ENCODE peak calls at places on chromosomes 12 and 14, in six cellular contexts. L is psoas muscle, Y is fibroblast of lung, F is H1, K is astrocyte of the spinal cord, G is RWPE1. T is an unnamed sample.

GRCh38 chr12:71636704-71637115 is 26.9 kb downstream of the ZFC3H1 start:
- DNase-seq in L (no peak), K (peak), F (no peak), Y (peak), G (peak), T (peak)

GRCh38 chr12:49664591-49665146 is 41.3 kb downstream of the PRPF40B start:
- DNase-seq in G (no peak), K (no peak), Y (no peak), F (no peak), L (no peak), T (peak)

GRCh38 chr14:90700928-90701776 is 115.1 kb downstream of the TTC7B start:
- DNase-seq in Y (no peak), G (no peak), L (peak), F (no peak), K (no peak), T (no peak)

GRCh38 chr14:53668861-53669260 is 287.8 kb downstream of the BMP4 start:
- DNase-seq in Y (peak), K (peak), F (no peak), L (no peak), G (no peak), T (no peak)

GRCh38 chr12:121166356-121166755 is 33.7 kb downstream of the P2RX7 start:
- DNase-seq in G (no peak), F (no peak), K (no peak), L (no peak), Y (peak), T (no peak)

GRCh38 chr12:110640275-110641025 is 26.5 kb downstream of the TCTN1 start:
- DNase-seq in K (no peak), L (peak), Y (no peak), G (no peak), F (no peak), T (no peak)

GRCh38 chr14:99475179-99475578 is 5.5 kb downstream of the SETD3 start:
- DNase-seq in Y (peak), K (peak), G (no peak), F (no peak), L (no peak), T (no peak)

GRCh38 chr14:65469903-65470302 is 57.4 kb downstream of the FUT8 start:
- DNase-seq in K (no peak), F (no peak), Y (no peak), L (no peak), G (no peak), T (no peak)

GRCh38 chr12:101875112-101875961 is 2.0 kb upstream of the DRAM1 start:
- DNase-seq in K (peak), Y (peak), L (no peak), G (no peak), F (no peak), T (no peak)

GRCh38 chr12:69701821-69702220 is 2.7 kb upstream of the BEST3 start:
- DNase-seq in Y (no peak), F (no peak), L (no peak), K (no peak), G (no peak), T (no peak)

GRCh38 chr12:114850853-114851252 is 166.9 kb upstream of the TBX3 start:
- DNase-seq in G (no peak), L (no peak), K (no peak), F (no peak), Y (no peak), T (no peak)

GRCh38 chr12:14828896-14829295 is 14.4 kb downstream of the ART4 start:
- DNase-seq in F (no peak), K (peak), L (no peak), G (peak), Y (no peak), T (peak)

GRCh38 chr14:24013654-24014514 is 25.2 kb downstream of the DHRS4L2 start:
- DNase-seq in G (peak), Y (peak), F (no peak), K (peak), L (no peak), T (peak)

GRCh38 chr12:79187032-79187431 is 322.5 kb downstream of the SYT1 start:
- DNase-seq in K (no peak), F (no peak), Y (no peak), L (no peak), G (no peak), T (no peak)

GRCh38 chr14:75978249-75978731 is 3.5 kb downstream of the TGFB3 start:
- DNase-seq in L (no peak), F (no peak), K (no peak), Y (no peak), G (no peak), T (no peak)

GRCh38 chr14:103679351-103679750 is 35.9 kb downstream of the XRCC3 start:
- DNase-seq in Y (no peak), L (peak), G (no peak), K (peak), F (no peak), T (peak)

GRCh38 chr14:68497016-68497415 is 295.9 kb downstream of the ZFP36L1 start:
- DNase-seq in G (no peak), L (no peak), K (no peak), F (no peak), Y (peak), T (no peak)

GRCh38 chr12:80979821-80980220 is 42.1 kb upstream of the LIN7A start:
- DNase-seq in G (no peak), Y (no peak), F (no peak), L (no peak), K (no peak), T (no peak)

GRCh38 chr14:35378638-35379568 is 25.6 kb downstream of the NFKBIA start:
- DNase-seq in K (no peak), G (no peak), L (peak), F (no peak), Y (peak), T (no peak)

GRCh38 chr12:75706786-75707605 is 195.6 kb upstream of the KRR1 start:
- DNase-seq in L (no peak), Y (peak), F (no peak), G (no peak), K (peak), T (no peak)

GRCh38 chr12:122021822-122022392 is at the start of gene BCL7A:
- DNase-seq in F (no peak), K (peak), Y (peak), L (peak), G (peak), T (peak)

GRCh38 chr14:83300454-83301064 is 1766.9 kb upstream of the SEL1L start:
- DNase-seq in F (no peak), K (peak), Y (peak), L (no peak), G (peak), T (peak)

GRCh38 chr12:83404521-83404920 is 717.8 kb downstream of the TMTC2 start:
- DNase-seq in Y (peak), K (no peak), F (no peak), L (no peak), G (no peak), T (no peak)

GRCh38 chr12:15154108-15154507 is 67.1 kb downstream of the RERG start:
- DNase-seq in F (no peak), G (no peak), Y (no peak), L (no peak), K (no peak), T (no peak)

DNA sequence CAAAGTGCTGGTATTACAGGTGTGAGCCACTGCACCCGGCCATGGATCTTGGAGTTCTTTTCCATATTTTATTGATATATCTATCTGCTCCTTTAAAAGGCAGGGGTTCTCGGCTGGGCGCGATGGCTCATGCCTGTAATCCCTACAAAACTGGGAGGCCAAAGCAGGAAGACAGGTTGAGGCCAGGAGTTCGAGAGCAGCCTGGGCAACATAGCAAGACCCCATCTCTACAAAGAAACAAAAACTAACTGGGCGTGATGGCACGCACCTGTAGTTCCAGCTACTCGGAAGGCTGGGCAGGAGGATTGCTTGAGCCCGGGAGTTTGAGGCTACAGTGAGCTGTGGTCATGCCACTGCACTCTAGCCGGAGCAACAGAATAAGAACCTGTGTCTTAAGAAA is 12.1 kb upstream of the GAPDH start:
- DNase-seq in L (no peak), G (no peak), Y (no peak), K (no peak), F (no peak), T (no peak)
- TF ChIP-seq CTCF in L (no peak), G (no peak), Y (no peak), K (no peak), F (no peak), T (no peak)

GRCh38 chr12:45547822-45548221 is 181.7 kb upstream of the ARID2 start:
- DNase-seq in L (no peak), Y (no peak), G (no peak), K (peak), F (no peak), T (peak)
- TF ChIP-seq CTCF in L (no peak), Y (no peak), G (no peak), K (peak), F (no peak), T (peak)

DNA sequence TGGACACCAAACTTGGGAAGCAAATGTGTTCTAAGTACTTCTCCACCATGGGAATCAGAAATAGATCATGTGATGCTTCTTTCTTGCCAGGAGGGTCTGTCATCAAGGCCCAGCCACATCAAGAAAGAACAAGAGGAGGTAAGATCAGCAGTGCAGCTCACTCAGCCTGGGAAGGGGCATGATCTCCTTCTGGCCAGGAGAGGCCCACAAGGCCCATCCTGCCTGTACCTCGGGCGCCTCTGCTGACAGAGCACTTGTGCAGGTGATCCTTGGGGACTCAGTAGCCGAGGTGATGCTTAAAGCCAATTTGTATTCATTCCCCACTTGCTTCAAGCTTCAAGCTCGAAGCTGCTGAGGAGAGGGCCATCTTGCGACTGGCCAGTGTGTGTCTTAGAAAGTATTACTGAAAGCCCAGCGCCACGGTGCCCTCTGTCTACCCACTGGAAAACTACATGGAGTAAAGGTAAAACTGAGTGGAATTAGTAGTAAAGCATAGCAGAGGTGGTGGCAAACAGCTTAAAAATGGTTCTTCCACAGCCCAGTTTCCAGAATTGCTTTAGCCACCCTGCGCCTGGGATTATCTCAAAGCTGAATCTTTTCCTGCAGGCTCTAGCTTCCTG is 26.2 kb downstream of the RTRAF start:
- DNase-seq in K (peak), F (no peak), Y (peak), G (no peak), L (no peak), T (no peak)
- TF ChIP-seq CTCF in K (peak), F (peak), Y (peak), G (no peak), L (no peak), T (peak)

GRCh38 chr12:93921511-93921910 is 226.9 kb upstream of the PLXNC1 start:
- DNase-seq in K (no peak), F (no peak), Y (no peak), L (no peak), G (peak), T (no peak)
- TF ChIP-seq CTCF in K (no peak), F (no peak), Y (no peak), L (no peak), G (no peak), T (no peak)

GRCh38 chr14:106210650-106211049 is 684.3 kb downstream of the TMEM121 start:
- DNase-seq in F (no peak), K (no peak), G (no peak), Y (no peak), L (no peak), T (peak)
- TF ChIP-seq CTCF in F (no peak), K (no peak), G (no peak), Y (no peak), L (no peak), T (peak)

GRCh38 chr14:85528882-85529585 is 910 bp upstream of the FLRT2 start:
- DNase-seq in Y (peak), K (peak), G (peak), F (no peak), L (peak), T (no peak)
- TF ChIP-seq CTCF in Y (no peak), K (no peak), G (peak), F (no peak), L (no peak), T (no peak)

GRCh38 chr12:67223225-67223624 is 45.9 kb upstream of the CAND1 start:
- DNase-seq in L (no peak), K (no peak), Y (no peak), G (no peak), F (no peak), T (no peak)

GRCh38 chr12:67217647-67218046 is 51.5 kb upstream of the CAND1 start:
- DNase-seq in Y (no peak), G (no peak), F (no peak), L (no peak), K (no peak), T (no peak)

GRCh38 chr12:67222302-67222701 is 46.9 kb upstream of the CAND1 start:
- DNase-seq in K (peak), L (no peak), G (peak), Y (peak), F (no peak), T (no peak)

DNA sequence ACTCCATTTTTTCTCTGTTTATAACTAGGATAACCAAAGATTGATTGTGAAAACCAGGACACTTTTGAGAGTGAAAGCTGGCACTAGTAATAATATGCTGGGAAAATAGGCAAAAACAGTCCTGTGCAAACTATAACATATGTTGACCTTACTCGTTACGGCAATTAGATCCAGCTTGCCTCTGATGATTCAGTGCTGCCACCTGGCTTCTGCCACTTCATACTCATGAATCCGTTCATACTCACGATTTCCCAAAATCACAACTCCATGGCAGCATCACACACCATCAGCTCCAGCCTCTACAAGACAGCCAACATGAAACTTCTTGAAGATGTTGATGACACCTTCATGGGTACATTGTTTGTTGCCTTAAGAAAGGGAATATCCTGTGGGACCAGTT is 49.1 kb upstream of the CAND1 start:
- DNase-seq in Y (peak), F (no peak), G (peak), L (no peak), K (no peak), T (no peak)
- TF ChIP-seq CTCF in Y (no peak), F (peak), G (no peak), L (no peak), K (peak), T (no peak)

DNA sequence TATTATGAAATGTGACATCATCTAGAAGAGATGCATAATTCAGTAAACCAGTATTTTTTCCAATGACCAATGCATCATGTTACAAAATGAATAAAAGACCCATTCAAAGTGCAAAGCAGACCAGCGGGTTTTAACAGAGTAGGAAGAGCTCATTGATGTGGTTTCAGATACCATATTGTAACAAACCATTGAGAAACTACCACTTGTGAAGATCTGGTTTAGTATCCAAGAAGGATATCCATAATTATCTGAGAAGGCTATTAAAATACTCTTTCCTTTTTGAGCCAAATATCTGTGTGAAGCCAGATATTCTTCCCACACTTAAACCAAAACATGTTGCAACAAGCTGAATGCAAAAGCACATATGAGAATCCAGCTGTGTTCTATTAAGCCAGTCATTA is 47.7 kb downstream of the MVK start:
- DNase-seq in G (no peak), Y (no peak), F (no peak), L (no peak), K (no peak), T (no peak)
- TF ChIP-seq CTCF in G (no peak), Y (no peak), F (no peak), L (no peak), K (no peak), T (no peak)